ENCODE peak calls at places on chromosomes 16 and 17, in eight cellular contexts. Z is mesothelial cell of epicardium, T is AG04450, M is esophagus muscularis mucosa, I is neural progenitor cell, O is A673, A is gastrocnemius medialis, J is omental fat pad. L is an unnamed sample.

GRCh38 chr16:85682516-85682915 is 6.2 kb downstream of the GINS2 start:
- DNase-seq in I (no peak), O (no peak), A (no peak), J (no peak), T (no peak), M (no peak), Z (no peak), L (no peak)

GRCh38 chr17:30720013-30720471 is 104.5 kb downstream of the CRLF3 start:
- DNase-seq in J (no peak), A (no peak), I (no peak), Z (peak; percentile 13), M (no peak), O (no peak), T (no peak), L (no peak)

GRCh38 chr16:8583199-8583598 is 7.1 kb downstream of the TMEM114 start:
- DNase-seq in M (no peak), T (no peak), A (no peak), Z (no peak), I (no peak), O (peak; percentile 67), J (no peak), L (no peak)

GRCh38 chr17:77456951-77457548 is 316.3 kb downstream of the SEC14L1 start:
- DNase-seq in I (no peak), Z (no peak), J (no peak), A (no peak), M (no peak), T (no peak), O (no peak), L (no peak)

GRCh38 chr16:50613281-50613991 is 65.2 kb downstream of the NKD1 start:
- DNase-seq in T (no peak), Z (no peak), I (no peak), J (no peak), M (no peak), O (no peak), A (no peak), L (no peak)

GRCh38 chr17:13030459-13031305 is 12.9 kb upstream of the ELAC2 start:
- DNase-seq in Z (peak; percentile 68), I (peak; percentile 63), M (no peak), O (peak; percentile 72), J (no peak), T (peak; percentile 13), A (no peak), L (peak; percentile 76)

GRCh38 chr17:5694507-5694906 is 110.2 kb upstream of the NLRP1 start:
- DNase-seq in T (no peak), J (no peak), I (no peak), M (no peak), A (no peak), O (peak; percentile 66), Z (no peak), L (no peak)

GRCh38 chr17:10114931-10115535 is 83.4 kb downstream of the GAS7 start:
- DNase-seq in J (peak; percentile 83), Z (peak; percentile 67), I (no peak), M (peak; percentile 98), O (peak; percentile 98), A (peak; percentile 86), T (peak; percentile 85), L (peak; percentile 95)

GRCh38 chr17:16987830-16988601 is 16.1 kb upstream of the TNFRSF13B start:
- DNase-seq in J (no peak), A (peak; percentile 30), T (peak; percentile 27), Z (no peak), O (peak; percentile 93), I (peak; percentile 27), M (peak; percentile 95), L (peak; percentile 66)

GRCh38 chr17:77619851-77620250 is 338.7 kb upstream of the TNRC6C start:
- DNase-seq in O (no peak), A (no peak), M (no peak), T (peak; percentile 45), J (no peak), I (no peak), Z (no peak), L (peak; percentile 5)

GRCh38 chr16:30122621-30123160 is 329 bp downstream of the MAPK3 start:
- DNase-seq in I (peak; percentile 77), M (no peak), T (no peak), O (peak; percentile 23), A (no peak), Z (no peak), J (no peak), L (no peak)

GRCh38 chr17:8122391-8122922 is 1.4 kb downstream of the HES7 start:
- DNase-seq in Z (no peak), O (peak; percentile 55), M (no peak), I (peak; percentile 57), A (no peak), T (no peak), J (no peak), L (no peak)

GRCh38 chr16:24816688-24817087 is 29.1 kb upstream of the SLC5A11 start:
- DNase-seq in T (no peak), I (no peak), M (no peak), A (no peak), O (no peak), J (no peak), Z (no peak), L (no peak)

GRCh38 chr17:74972107-74972972 is at the start of gene HID1:
- DNase-seq in Z (peak; percentile 83), I (peak; percentile 91), J (no peak), T (no peak), A (no peak), O (peak; percentile 71), M (no peak), L (peak; percentile 85)

GRCh38 chr16:20147091-20147490 is 73.4 kb upstream of the GPR139 start:
- DNase-seq in J (no peak), M (no peak), O (no peak), I (no peak), Z (no peak), T (no peak), A (no peak), L (no peak)

GRCh38 chr16:17270111-17270510 is 200.6 kb downstream of the XYLT1 start:
- DNase-seq in I (no peak), M (no peak), T (no peak), A (no peak), Z (no peak), J (no peak), O (no peak), L (no peak)

GRCh38 chr17:20202141-20202574 is 193.0 kb downstream of the SPECC1 start:
- DNase-seq in J (no peak), M (no peak), O (no peak), Z (no peak), A (no peak), I (peak; percentile 19), T (no peak), L (no peak)

DNA sequence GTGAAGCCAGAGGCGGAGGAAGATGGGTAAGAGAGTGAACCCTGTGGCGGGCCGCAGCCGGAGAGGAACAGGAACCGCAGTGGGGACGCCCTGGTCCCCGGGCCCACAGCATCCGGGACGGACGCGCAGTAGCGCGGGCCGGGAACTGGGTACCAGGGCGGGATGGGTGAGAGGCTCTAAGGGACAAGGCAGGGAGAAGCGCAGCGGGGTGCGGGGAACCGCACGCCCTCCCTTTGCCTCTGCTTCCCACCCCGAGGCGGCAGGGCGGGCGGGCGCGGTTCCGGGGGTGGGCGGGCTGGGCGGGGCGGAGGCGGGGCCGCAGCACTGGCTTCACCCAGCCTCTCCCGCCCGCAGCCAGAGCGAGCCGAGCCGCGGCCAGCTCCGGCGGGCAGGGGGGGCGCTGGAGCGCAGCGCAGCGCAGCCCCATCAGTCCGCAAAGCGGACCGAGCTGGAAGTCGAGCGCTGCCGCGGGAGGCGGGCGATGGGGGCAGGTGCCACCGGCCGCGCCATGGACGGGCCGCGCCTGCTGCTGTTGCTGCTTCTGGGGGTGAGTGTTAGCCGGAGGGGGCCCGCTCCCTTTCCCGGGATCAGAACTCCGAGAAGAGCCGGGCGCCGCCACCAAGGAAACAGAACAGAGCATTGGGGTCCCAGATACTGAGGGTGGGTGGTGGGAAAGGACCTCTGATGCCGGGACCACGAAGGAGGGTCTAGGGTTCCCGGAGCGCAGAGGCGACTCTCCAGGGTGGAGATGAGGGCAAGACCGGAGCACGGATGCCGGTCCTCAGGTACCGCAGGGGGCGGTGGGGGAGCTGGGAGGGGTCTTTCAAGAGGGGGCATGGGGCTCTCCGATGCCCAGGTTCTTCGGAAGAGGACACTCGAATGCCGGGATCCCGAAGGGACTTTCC is at the start of gene NGFR:
- DNase-seq in A (no peak), I (peak; percentile 90), M (no peak), O (peak; percentile 79), Z (peak; percentile 58), T (no peak), J (no peak), L (no peak)
- TF ChIP-seq CTCF in A (no peak), I (peak; percentile 31), M (peak; percentile 6), O (peak; percentile 26), Z (no peak), T (no peak), J (no peak), L (no peak)

DNA sequence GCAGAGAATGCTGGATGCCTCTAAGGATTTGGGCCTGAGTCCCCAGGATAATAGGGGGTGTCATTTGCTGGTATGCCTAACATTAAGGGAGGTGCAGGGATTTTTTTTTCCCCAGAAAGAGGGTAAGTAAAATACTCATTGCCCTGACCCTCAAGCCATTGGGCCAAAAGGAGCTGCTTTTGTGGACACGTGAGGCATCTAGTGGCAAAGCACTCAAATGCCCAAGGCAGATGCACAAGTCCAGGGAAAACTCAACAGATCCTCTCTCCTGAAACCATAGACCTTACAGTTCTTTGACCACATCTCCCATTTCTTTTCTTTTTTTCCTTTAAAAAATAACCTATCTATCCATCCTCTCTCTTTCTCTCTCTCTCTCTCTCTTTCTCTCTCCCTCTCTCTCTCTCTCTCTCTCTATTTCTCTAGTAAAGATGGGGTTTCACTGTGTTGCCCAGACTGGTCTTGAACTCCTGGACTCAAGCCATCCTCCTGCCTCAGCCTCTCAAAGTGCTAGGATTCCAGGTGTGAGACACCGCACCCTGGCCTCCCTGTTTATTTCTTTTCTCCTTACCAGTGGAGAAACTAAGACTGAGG is 11.8 kb downstream of the IRX5 start:
- DNase-seq in A (no peak), O (no peak), I (no peak), J (no peak), T (no peak), M (peak; percentile 39), Z (no peak), L (no peak)
- TF ChIP-seq CTCF in A (no peak), O (no peak), I (peak; percentile 24), J (no peak), T (no peak), M (no peak), Z (no peak), L (no peak)

GRCh38 chr16:46775214-46775613 is 27.1 kb upstream of the MYLK3 start:
- DNase-seq in M (no peak), T (no peak), J (no peak), I (no peak), Z (no peak), O (no peak), A (no peak), L (no peak)
- TF ChIP-seq CTCF in M (no peak), T (no peak), J (no peak), I (no peak), Z (no peak), O (no peak), A (no peak), L (no peak)

DNA sequence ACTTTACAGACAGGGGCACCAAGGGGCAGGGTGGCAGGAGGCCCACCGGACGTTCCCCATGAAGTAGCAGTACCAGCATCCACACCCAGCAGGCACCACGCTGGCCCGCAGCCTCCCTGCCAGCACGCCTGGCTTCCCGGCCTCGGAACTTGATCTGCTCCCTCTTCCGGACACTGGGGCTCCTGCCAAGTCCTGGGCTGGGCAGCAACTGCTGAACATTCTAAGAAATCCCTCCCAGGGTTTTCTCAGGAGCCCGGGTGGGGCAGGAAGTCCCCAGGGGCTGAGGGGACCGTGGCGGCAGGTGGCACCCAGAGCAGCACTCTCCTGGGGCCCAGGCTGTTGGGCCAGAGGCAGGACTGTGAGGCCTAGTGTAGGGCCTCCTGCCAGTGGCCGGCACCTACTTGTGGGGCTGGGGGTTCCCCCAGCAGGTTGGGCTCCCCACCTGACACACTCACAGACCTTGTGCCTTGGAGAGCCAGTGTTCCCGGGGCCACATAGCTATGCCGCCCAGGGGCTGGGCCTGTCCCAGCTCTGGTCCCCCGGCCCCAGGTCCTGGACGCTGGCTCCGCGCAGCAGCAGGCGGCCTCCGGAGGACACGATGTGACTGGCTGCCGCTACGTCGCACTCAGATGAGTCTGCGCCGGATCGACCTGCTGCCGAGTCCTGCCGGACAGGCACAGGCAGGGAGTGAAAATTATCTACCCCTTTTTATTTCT is 86.2 kb upstream of the CBX4 start:
- DNase-seq in M (no peak), O (no peak), J (no peak), T (no peak), Z (no peak), I (peak; percentile 47), A (peak; percentile 66), L (no peak)
- TF ChIP-seq CTCF in M (no peak), O (no peak), J (no peak), T (no peak), Z (no peak), I (no peak), A (no peak), L (no peak)

L was measured in lower leg skin.